ENCODE peak calls at places on chromosome 22, in ten cellular contexts. K is endodermal cell, Z is glutamatergic neuron, W is NCI-H2081, D is KBM-7, E is EH, X is BE2C, Y is kidney, H is memory B cell, B is Right ventricle myocardium superior. L is an unnamed sample.

GRCh38 chr22:35978889-35979288 is 49.7 kb downstream of the RBFOX2 start:
- DNase-seq in K (no peak), Z (no peak), W (no peak), D (no peak), E (no peak), X (no peak), Y (no peak), H (no peak), B (no peak), L (no peak)

GRCh38 chr22:49305215-49305965 is 522.3 kb downstream of the BRD1 start:
- DNase-seq in K (peak), Z (peak), W (peak), D (peak), E (no peak), X (peak), Y (no peak), H (peak), B (peak), L (no peak)

GRCh38 chr22:44361391-44362126 is 48.8 kb upstream of the SHISAL1 start:
- DNase-seq in K (peak), Z (peak), W (no peak), D (no peak), E (no peak), X (no peak), Y (peak), H (no peak), B (peak), L (no peak)

GRCh38 chr22:16949561-16949960 is 58.5 kb downstream of the GAB4 start:
- DNase-seq in K (no peak), Z (no peak), W (no peak), D (no peak), E (no peak), X (no peak), Y (no peak), H (no peak), B (no peak), L (no peak)

GRCh38 chr22:46240506-46240905 is 9.6 kb downstream of the CDPF1 start:
- DNase-seq in K (no peak), Z (no peak), W (no peak), D (no peak), E (no peak), X (no peak), Y (no peak), H (no peak), B (no peak), L (no peak)

GRCh38 chr22:30701872-30702271 is 7.2 kb downstream of the OSBP2 start:
- DNase-seq in K (no peak), Z (no peak), W (no peak), D (no peak), E (peak), X (no peak), Y (no peak), H (no peak), B (no peak), L (no peak)

GRCh38 chr22:39952347-39952746 is 7.8 kb upstream of the TMA7B start:
- DNase-seq in K (no peak), Z (no peak), W (no peak), D (no peak), E (no peak), X (no peak), Y (no peak), H (no peak), B (no peak), L (no peak)

GRCh38 chr22:26718905-26719304 is 61.5 kb downstream of the MIAT start:
- DNase-seq in K (no peak), Z (no peak), W (no peak), D (no peak), E (peak), X (no peak), Y (no peak), H (no peak), B (no peak), L (no peak)

GRCh38 chr22:36052505-36052941 is 23.9 kb upstream of the RBFOX2 start:
- DNase-seq in K (peak), Z (no peak), W (no peak), D (no peak), E (peak), X (no peak), Y (no peak), H (no peak), B (no peak), L (no peak)